ENCODE peak calls at places on chromosomes 16 and 17, in six cellular contexts. C, W, T, A, N and Y are unnamed samples.

GRCh38 chr16:4904108-4904941 is 32.6 kb downstream of the PPL start:
- DNase-seq in C (no peak), W (no peak), T (no peak), A (no peak), N (no peak), Y (no peak)

GRCh38 chr16:19291459-19291858 is 5.9 kb downstream of the CLEC19A start:
- DNase-seq in C (no peak), W (no peak), T (no peak), A (peak), N (peak), Y (no peak)

GRCh38 chr16:4190086-4190485 is 51.8 kb downstream of the SRL start:
- DNase-seq in C (no peak), W (no peak), T (no peak), A (no peak), N (no peak), Y (no peak)

GRCh38 chr17:67156269-67157199 is 88.5 kb downstream of the HELZ start:
- DNase-seq in C (no peak), W (no peak), T (no peak), A (peak), N (no peak), Y (no peak)

GRCh38 chr17:47423406-47424295 is 99.9 kb downstream of the EFCAB13 start:
- DNase-seq in C (no peak), W (no peak), T (no peak), A (peak), N (peak), Y (no peak)

GRCh38 chr16:4660454-4661007 is 32.8 kb upstream of the NUDT16L1 start:
- DNase-seq in C (no peak), W (no peak), T (peak), A (no peak), N (peak), Y (no peak)

GRCh38 chr17:46911311-46911710 is 11.6 kb upstream of the GOSR2 start:
- DNase-seq in C (no peak), W (no peak), T (no peak), A (no peak), N (no peak), Y (no peak)

GRCh38 chr16:56700195-56700594 is 17.9 kb downstream of the MT1X start:
- DNase-seq in C (no peak), W (no peak), T (no peak), A (no peak), N (no peak), Y (no peak)

GRCh38 chr17:17033466-17033865 is 8.8 kb upstream of the MPRIP start:
- DNase-seq in C (no peak), W (no peak), T (no peak), A (no peak), N (no peak), Y (no peak)

GRCh38 chr17:78884148-78884870 is 18.7 kb downstream of the CEP295NL start:
- DNase-seq in C (no peak), W (no peak), T (no peak), A (peak), N (no peak), Y (no peak)

GRCh38 chr16:54957403-54957802 is 26.7 kb downstream of the IRX5 start:
- DNase-seq in C (no peak), W (no peak), T (no peak), A (peak), N (peak), Y (no peak)

GRCh38 chr16:72474511-72475123 is 302.7 kb upstream of the PMFBP1 start:
- DNase-seq in C (no peak), W (no peak), T (no peak), A (no peak), N (no peak), Y (no peak)

GRCh38 chr17:78779848-78780247 is 2.2 kb downstream of the CYTH1 start:
- DNase-seq in C (no peak), W (no peak), T (peak), A (no peak), N (peak), Y (no peak)